ENCODE peak calls at places on chromosomes 4 and X, in six cellular contexts. P is right atrium auricular region, L is K562, Y is Caco-2, N is aorta, U is esophagus squamous epithelium. I is an unnamed sample. For H3K27me3, the result is how much of the 10 kb centered on the place peaks cover.

GRCh38 chrX:33339219-33339618 is 127.9 kb upstream of the DMD start:
- DNase-seq in N (no peak), P (no peak), Y (no peak), U (no peak), L (no peak), I (no peak)

GRCh38 chr4:1939664-1940509 is 68.7 kb downstream of the NSD2 start:
- DNase-seq in N (no peak), P (no peak), U (no peak), L (no peak), Y (no peak), I (no peak)

GRCh38 chr4:126890994-126891393 is 741.8 kb upstream of the INTU start:
- DNase-seq in P (no peak), L (no peak), Y (no peak), N (no peak), U (no peak), I (no peak)

GRCh38 chr4:25760518-25761157 is 102.2 kb downstream of the SEL1L3 start:
- DNase-seq in U (no peak), L (no peak), P (no peak), Y (no peak), N (no peak), I (no peak)

GRCh38 chr4:4784379-4784778 is 75.1 kb upstream of the MSX1 start:
- DNase-seq in P (no peak), N (no peak), L (no peak), Y (no peak), U (no peak), I (no peak)

GRCh38 chrX:102546818-102547493 is 30.4 kb upstream of the TMSB15A start:
- DNase-seq in Y (no peak), N (no peak), U (no peak), P (no peak), L (no peak), I (no peak)

GRCh38 chr4:30912098-30912719 is 192.0 kb downstream of the PCDH7 start:
- DNase-seq in N (no peak), U (no peak), Y (peak), L (no peak), P (no peak), I (no peak)

GRCh38 chr4:2790583-2791517 is 2.0 kb upstream of the SH3BP2 start:
- DNase-seq in U (no peak), L (no peak), P (no peak), N (peak), Y (no peak), I (peak)

GRCh38 chr4:22667332-22667731 is 25.4 kb upstream of the GBA3 start:
- DNase-seq in Y (no peak), L (no peak), P (no peak), N (no peak), U (no peak), I (no peak)

GRCh38 chr4:48254381-48255072 is 15.1 kb downstream of the TEC start:
- DNase-seq in L (no peak), P (no peak), U (no peak), N (no peak), Y (no peak), I (peak)

GRCh38 chr4:22458112-22458511 is 57.8 kb downstream of the ADGRA3 start:
- DNase-seq in N (no peak), L (no peak), P (no peak), Y (no peak), U (no peak), I (no peak)

GRCh38 chr4:134935320-134935719 is 733.7 kb upstream of the PABPC4L start:
- DNase-seq in L (peak), Y (no peak), P (no peak), N (no peak), U (no peak), I (no peak)

GRCh38 chr4:146478009-146478408 is 43.7 kb downstream of the SLC10A7 start:
- DNase-seq in L (no peak), U (no peak), N (no peak), Y (no peak), P (no peak), I (no peak)

GRCh38 chrX:989959-990510 is 222.4 kb downstream of the CRLF2 start:
- DNase-seq in U (peak), N (peak), L (peak), Y (no peak), P (peak), I (peak)

GRCh38 chr4:8586671-8587468 is 5.7 kb upstream of the CPZ start:
- DNase-seq in P (no peak), Y (peak), U (no peak), L (peak), N (no peak), I (peak)

GRCh38 chr4:80276922-80277321 is 10.5 kb downstream of the FGF5 start:
- DNase-seq in U (no peak), P (no peak), N (no peak), Y (no peak), L (no peak), I (no peak)

GRCh38 chr4:68218044-68218443 is 27.4 kb downstream of the TMPRSS11B start:
- DNase-seq in P (no peak), U (no peak), N (no peak), L (no peak), Y (no peak), I (no peak)

GRCh38 chr4:7191546-7192251 is 639 bp upstream of the SORCS2 start:
- DNase-seq in Y (no peak), P (no peak), U (no peak), N (peak), L (no peak), I (peak)

GRCh38 chrX:11619426-11619825 is 46.3 kb downstream of the ARHGAP6 start:
- DNase-seq in Y (no peak), P (no peak), U (no peak), N (no peak), L (no peak), I (no peak)

GRCh38 chrX:121642415-121642814 is 595.0 kb downstream of the GLUD2 start:
- DNase-seq in L (no peak), U (no peak), N (no peak), P (no peak), Y (no peak), I (no peak)

GRCh38 chr4:26741491-26741871 is 119.2 kb upstream of the STIM2 start:
- DNase-seq in L (no peak), N (no peak), U (no peak), Y (no peak), P (no peak), I (no peak)

GRCh38 chr4:55635282-55635681 is 816 bp downstream of the NMU start:
- DNase-seq in P (no peak), N (no peak), U (no peak), Y (no peak), L (peak), I (no peak)

GRCh38 chr4:183402771-183403170 is 41.7 kb upstream of the CDKN2AIP start:
- DNase-seq in P (no peak), Y (no peak), N (no peak), L (no peak), U (no peak), I (no peak)

GRCh38 chr4:103904126-103904525 is 184.3 kb upstream of the TACR3 start:
- DNase-seq in N (no peak), L (no peak), U (no peak), Y (no peak), P (no peak), I (no peak)

GRCh38 chr4:184028571-184028996 is 123.5 kb downstream of the STOX2 start:
- DNase-seq in Y (no peak), L (no peak), P (no peak), N (no peak), U (no peak), I (no peak)

GRCh38 chr4:182216005-182216404 is 27.2 kb upstream of the TENM3 start:
- DNase-seq in N (no peak), Y (no peak), P (no peak), L (no peak), U (no peak), I (no peak)

GRCh38 chr4:73859614-73860088 is 6.6 kb downstream of the PF4V1 start:
- DNase-seq in U (no peak), Y (no peak), N (no peak), L (no peak), P (no peak), I (no peak)

GRCh38 chr4:180827193-180827592 is 1416.0 kb upstream of the TENM3 start:
- DNase-seq in Y (no peak), N (no peak), P (no peak), U (no peak), L (no peak), I (no peak)
- H3K4me3 ChIP-seq in Y (no peak), N (peak), P (peak), U (peak), L (no peak), I (no peak)

DNA sequence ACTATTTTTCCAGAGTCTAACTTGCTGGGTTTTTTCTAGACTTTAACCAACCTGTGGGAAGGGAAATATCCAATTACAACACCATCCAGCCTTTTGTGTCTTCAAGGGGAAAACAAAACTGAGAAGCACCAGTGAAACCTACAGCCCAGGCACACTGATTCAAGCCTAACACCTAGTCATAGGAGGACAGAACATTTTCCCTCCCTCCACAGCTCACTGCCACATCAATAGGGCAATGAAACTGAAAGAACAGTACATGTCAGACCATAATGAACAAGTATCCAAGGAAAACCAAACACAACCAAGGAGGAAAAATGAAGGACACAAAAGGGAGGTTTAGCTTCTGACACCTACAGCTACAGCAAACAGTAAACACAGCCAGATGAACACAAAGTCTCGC is 17.6 kb downstream of the MAGEA8 start:
- DNase-seq in N (no peak), L (no peak), P (no peak), Y (no peak), U (no peak), I (no peak)
- H3K27me3 ChIP-seq in N (under half), L (under half), P (under half), Y (under half), U (under half), I (under half)

GRCh38 chr4:151100517-151100916 is 1.1 kb downstream of the RPS3A start:
- DNase-seq in Y (no peak), L (no peak), U (no peak), P (no peak), N (no peak), I (no peak)

GRCh38 chr4:151107063-151107462 is 7.6 kb downstream of the RPS3A start:
- DNase-seq in P (no peak), Y (no peak), N (no peak), L (no peak), U (no peak), I (no peak)

GRCh38 chr4:151104621-151105020 is 5.2 kb downstream of the RPS3A start:
- DNase-seq in L (no peak), P (no peak), N (no peak), Y (no peak), U (no peak), I (no peak)

GRCh38 chr4:151105454-151106032 is 6.1 kb downstream of the RPS3A start:
- DNase-seq in L (no peak), U (no peak), N (no peak), Y (no peak), P (no peak), I (no peak)

DNA sequence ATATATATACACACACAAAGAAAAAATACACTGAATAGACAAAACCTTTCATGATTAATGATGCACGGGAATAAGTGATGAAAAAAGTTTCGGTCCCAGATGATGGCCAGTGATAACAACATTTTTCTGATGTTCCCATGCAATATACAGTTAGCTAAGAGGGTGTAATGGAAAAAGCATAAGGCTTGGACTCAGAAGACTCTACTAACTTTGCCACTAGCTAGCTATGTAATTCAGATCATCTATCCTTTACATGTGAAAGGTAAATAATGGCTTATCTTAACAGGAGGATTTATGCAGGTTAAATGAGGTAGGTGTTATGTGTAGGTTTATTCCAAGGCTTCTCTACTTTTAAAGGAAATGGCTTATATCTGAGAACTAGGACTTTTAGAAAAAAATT is 4.3 kb downstream of the RPS3A start:
- DNase-seq in Y (no peak), L (no peak), U (no peak), N (no peak), P (no peak), I (no peak)
- H3K4me3 ChIP-seq in Y (no peak), L (no peak), U (no peak), N (no peak), P (no peak), I (no peak)

DNA sequence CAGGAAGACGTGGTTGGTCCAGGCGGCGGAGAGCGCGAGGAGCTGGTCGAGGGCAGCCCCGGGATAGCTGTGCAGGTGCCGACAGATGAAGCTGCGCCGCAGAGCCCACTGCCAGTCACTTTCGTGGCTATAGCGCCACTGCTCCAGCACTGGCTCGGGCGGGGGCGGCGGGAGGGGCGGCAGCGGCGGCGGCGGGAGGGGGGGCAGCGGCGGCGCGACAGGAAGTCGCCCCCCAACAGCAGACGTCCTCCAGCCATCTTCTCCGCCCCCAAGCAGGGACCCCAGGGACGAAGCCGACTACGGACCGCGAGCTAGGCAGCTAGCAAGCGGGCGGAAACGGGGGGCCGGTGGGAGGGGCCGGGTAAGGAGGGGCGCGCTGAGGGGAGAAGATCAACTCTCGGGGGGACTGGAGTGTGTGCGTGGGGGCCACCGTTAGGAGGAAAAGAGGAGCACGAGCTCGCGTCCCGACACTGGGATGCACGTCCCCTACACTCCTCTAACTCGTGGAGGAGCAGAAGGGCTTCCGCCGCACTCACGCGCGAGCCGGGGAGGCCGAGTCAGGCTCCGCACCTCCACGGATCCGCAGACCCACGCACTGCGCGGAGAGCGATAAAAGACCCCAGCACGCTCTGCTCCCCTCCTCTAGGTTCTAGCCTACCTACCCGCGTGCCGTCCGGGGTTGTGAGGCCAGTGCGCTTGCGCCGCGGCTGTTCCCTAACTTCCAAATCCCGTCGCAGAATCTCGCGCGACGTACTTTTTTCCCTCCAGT is at the start of gene NKRF:
- DNase-seq in L (peak), N (peak), P (peak), Y (peak), U (peak), I (peak)
- H3K27me3 ChIP-seq in L (under half), N (under half), P (under half), Y (under half), U (under half), I (under half)

DNA sequence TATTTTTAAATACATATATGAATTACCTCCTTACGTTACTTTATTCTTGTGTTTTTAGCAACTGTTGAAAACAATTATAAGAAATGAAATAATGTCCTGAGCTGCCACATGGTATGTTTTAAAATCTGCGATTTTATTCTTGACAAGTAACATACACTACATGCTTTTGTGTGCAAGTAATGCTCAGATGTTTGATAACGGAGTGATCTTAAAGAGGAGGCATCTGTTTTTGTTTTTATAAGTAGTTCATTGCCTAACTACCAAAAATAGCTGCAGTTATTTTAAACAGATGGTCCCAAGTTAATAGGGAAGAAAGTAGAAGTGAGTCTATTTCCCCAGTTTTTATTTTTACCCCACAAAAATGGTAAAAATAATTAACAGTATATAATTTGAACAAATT is 55.2 kb downstream of the GAB1 start:
- DNase-seq in U (no peak), L (no peak), P (no peak), Y (no peak), N (no peak), I (no peak)
- H3K4me3 ChIP-seq in U (no peak), L (no peak), P (no peak), Y (no peak), N (no peak), I (no peak)

DNA sequence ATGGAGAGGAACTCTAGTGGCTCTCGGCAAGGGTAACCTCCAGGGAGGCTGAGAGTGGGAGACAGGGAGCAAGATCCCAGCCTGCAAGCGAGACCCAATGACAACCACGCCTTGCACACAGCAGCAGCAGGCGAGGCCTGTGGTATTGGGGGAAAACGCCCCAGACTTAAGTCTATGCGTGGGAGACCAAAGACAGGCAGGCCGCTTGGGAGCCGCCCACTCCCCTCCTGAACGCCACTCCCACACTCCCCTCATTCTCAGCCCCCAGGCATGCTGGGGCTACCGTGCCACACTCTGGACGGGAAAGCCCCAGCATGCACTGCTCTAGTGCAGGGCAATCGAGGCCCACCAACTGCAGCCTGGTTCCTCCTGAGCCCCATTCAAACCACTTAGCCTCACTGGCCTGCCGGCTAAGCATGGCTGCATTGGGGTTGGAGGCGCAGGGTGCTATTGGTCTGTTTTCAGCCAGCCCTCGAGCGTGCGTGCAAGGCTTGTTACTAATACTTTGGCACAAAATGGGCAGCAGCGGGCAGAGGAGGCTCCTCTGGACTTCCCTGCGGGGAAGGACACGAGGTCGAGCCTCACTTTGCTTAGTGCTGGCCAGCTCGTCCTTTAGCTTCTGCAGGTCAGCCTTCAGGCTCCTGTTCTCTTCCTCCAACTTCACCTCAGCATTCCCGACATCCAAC is 14.8 kb downstream of the SLC6A8 start:
- DNase-seq in U (no peak), N (no peak), Y (no peak), L (no peak), P (no peak), I (no peak)
- H3K27me3 ChIP-seq in U (under half), N (under half), Y (under half), L (under half), P (under half), I (under half)

GRCh38 chr4:11194431-11194830 is 234.3 kb downstream of the HS3ST1 start:
- DNase-seq in P (no peak), N (no peak), L (no peak), U (no peak), Y (no peak), I (no peak)

DNA sequence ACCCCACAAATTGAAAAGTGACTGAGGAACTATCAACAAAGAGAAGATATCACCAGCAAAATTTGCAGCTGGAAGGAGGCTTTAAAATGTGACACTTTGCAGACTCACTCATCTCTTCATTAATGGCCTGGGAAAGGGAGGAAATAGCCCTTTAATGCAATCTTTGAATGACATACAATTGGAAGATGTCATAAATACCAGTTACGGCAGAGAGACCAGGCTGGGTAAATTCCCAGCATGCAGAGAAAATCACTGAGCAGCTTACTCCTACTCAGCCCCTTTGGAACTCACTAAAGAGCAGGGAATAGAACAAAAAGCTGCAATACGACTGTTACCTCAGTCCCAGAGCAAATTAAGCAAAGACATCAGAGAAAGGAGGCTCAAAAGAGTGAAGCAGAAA is 238.9 kb downstream of the HS3ST1 start:
- DNase-seq in L (no peak), U (no peak), N (no peak), Y (no peak), P (no peak), I (no peak)
- H3K4me3 ChIP-seq in L (no peak), U (no peak), N (no peak), Y (no peak), P (no peak), I (no peak)

GRCh38 chr4:169058312-169058711 is 48.3 kb upstream of the CBR4 start:
- DNase-seq in L (no peak), N (no peak), Y (no peak), P (no peak), U (no peak), I (no peak)
- H3K27me3 ChIP-seq in L (under half), N (under half), Y (under half), P (under half), U (under half), I (under half)

DNA sequence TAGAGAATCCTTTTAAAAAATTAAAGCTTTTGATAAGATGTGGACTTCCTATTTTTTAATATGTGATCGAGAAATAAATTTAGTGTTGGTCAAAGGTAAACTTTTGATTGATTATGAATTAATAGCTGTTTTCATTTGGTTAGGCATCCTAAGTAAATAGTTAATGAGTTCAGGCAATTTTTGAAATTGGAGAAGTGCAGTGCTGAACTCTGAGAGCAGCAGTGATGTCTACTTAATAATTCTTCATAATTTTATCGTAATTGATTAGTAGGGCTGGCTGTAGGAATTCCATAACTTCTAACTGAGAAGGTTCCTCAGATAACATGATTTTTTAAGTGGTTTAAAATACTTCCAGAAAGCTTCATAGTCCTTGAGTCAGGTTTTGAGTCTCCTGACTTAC is 1.5 kb downstream of the MND1 start:
- DNase-seq in U (no peak), N (no peak), P (no peak), L (no peak), Y (no peak), I (no peak)
- H3K4me3 ChIP-seq in U (peak), N (no peak), P (no peak), L (peak), Y (peak), I (peak)